ENCODE peak calls at places on chromosomes 4 and X, in six cellular contexts. One of them, this sample, is unnamed.

GRCh38 chr4:146567396-146567795 is 45.7 kb upstream of the SLC10A7 start:
- DNase-seq in tibial nerve: no peak
- DNase-seq in GM12878: no peak
- DNase-seq in uterus: no peak
- DNase-seq in adrenal gland: no peak
- DNase-seq in GM06990: no peak
- DNase-seq in this sample: peak

GRCh38 chr4:179417357-179417756 is 1975.1 kb upstream of the AGA start:
- DNase-seq in tibial nerve: no peak
- DNase-seq in adrenal gland: no peak
- DNase-seq in GM12878: no peak
- DNase-seq in GM06990: no peak
- DNase-seq in uterus: no peak
- DNase-seq in this sample: no peak

GRCh38 chr4:80075995-80076394 is 3.0 kb upstream of the ANTXR2 start:
- DNase-seq in tibial nerve: no peak
- DNase-seq in GM12878: no peak
- DNase-seq in uterus: no peak
- DNase-seq in GM06990: no peak
- DNase-seq in adrenal gland: no peak
- DNase-seq in this sample: no peak

GRCh38 chr4:67103001-67103737 is 442.1 kb downstream of the CENPC start:
- DNase-seq in uterus: no peak
- DNase-seq in GM06990: no peak
- DNase-seq in adrenal gland: no peak
- DNase-seq in GM12878: no peak
- DNase-seq in tibial nerve: no peak
- DNase-seq in this sample: no peak

GRCh38 chrX:19776753-19777152 is 110.6 kb downstream of the SH3KBP1 start:
- DNase-seq in adrenal gland: no peak
- DNase-seq in GM12878: no peak
- DNase-seq in GM06990: peak
- DNase-seq in uterus: no peak
- DNase-seq in tibial nerve: no peak
- DNase-seq in this sample: no peak

GRCh38 chr4:40212674-40213504 is 16.1 kb downstream of the RHOH start:
- DNase-seq in GM06990: no peak
- DNase-seq in adrenal gland: no peak
- DNase-seq in GM12878: no peak
- DNase-seq in tibial nerve: no peak
- DNase-seq in uterus: no peak
- DNase-seq in this sample: peak

GRCh38 chrX:1496076-1496475 is 40.9 kb downstream of the P2RY8 start:
- DNase-seq in GM12878: no peak
- DNase-seq in adrenal gland: no peak
- DNase-seq in GM06990: no peak
- DNase-seq in uterus: no peak
- DNase-seq in tibial nerve: no peak
- DNase-seq in this sample: no peak

GRCh38 chrX:127577884-127578283 is 474.3 kb downstream of the ACTRT1 start:
- DNase-seq in GM06990: no peak
- DNase-seq in uterus: no peak
- DNase-seq in tibial nerve: no peak
- DNase-seq in GM12878: no peak
- DNase-seq in adrenal gland: no peak
- DNase-seq in this sample: no peak

GRCh38 chr4:130131536-130131935 is 1035.6 kb downstream of the C4orf33 start:
- DNase-seq in GM06990: no peak
- DNase-seq in uterus: no peak
- DNase-seq in tibial nerve: no peak
- DNase-seq in GM12878: no peak
- DNase-seq in adrenal gland: no peak
- DNase-seq in this sample: no peak

GRCh38 chr4:81604683-81605082 is 133.0 kb upstream of the RASGEF1B start:
- DNase-seq in tibial nerve: no peak
- DNase-seq in GM06990: no peak
- DNase-seq in GM12878: no peak
- DNase-seq in adrenal gland: no peak
- DNase-seq in uterus: no peak
- DNase-seq in this sample: no peak

GRCh38 chr4:113012122-113012725 is 37.2 kb upstream of the ANK2 start:
- DNase-seq in GM06990: no peak
- DNase-seq in uterus: no peak
- DNase-seq in GM12878: no peak
- DNase-seq in adrenal gland: no peak
- DNase-seq in tibial nerve: no peak
- DNase-seq in this sample: no peak

GRCh38 chr4:6989331-6989923 is 53.7 kb upstream of the TADA2B start:
- DNase-seq in tibial nerve: no peak
- DNase-seq in adrenal gland: no peak
- DNase-seq in GM12878: no peak
- DNase-seq in uterus: no peak
- DNase-seq in GM06990: no peak
- DNase-seq in this sample: no peak

GRCh38 chr4:21454831-21455230 is 493.7 kb downstream of the KCNIP4 start:
- DNase-seq in adrenal gland: no peak
- DNase-seq in uterus: no peak
- DNase-seq in GM12878: no peak
- DNase-seq in GM06990: no peak
- DNase-seq in tibial nerve: no peak
- DNase-seq in this sample: no peak

GRCh38 chrX:9396930-9397329 is 67.9 kb upstream of the TBL1X start:
- DNase-seq in GM12878: no peak
- DNase-seq in GM06990: no peak
- DNase-seq in uterus: no peak
- DNase-seq in tibial nerve: no peak
- DNase-seq in adrenal gland: no peak
- DNase-seq in this sample: peak

GRCh38 chr4:185589067-185589844 is 53.9 kb upstream of the PDLIM3 start:
- DNase-seq in GM06990: no peak
- DNase-seq in uterus: peak
- DNase-seq in adrenal gland: no peak
- DNase-seq in tibial nerve: no peak
- DNase-seq in GM12878: no peak
- DNase-seq in this sample: peak

GRCh38 chrX:111387470-111387869 is 24.5 kb downstream of the DCX start:
- DNase-seq in GM12878: no peak
- DNase-seq in GM06990: no peak
- DNase-seq in uterus: no peak
- DNase-seq in adrenal gland: no peak
- DNase-seq in tibial nerve: no peak
- DNase-seq in this sample: no peak

GRCh38 chrX:47690175-47690574 is 31.2 kb upstream of the UXT start:
- DNase-seq in tibial nerve: no peak
- DNase-seq in uterus: no peak
- DNase-seq in GM12878: no peak
- DNase-seq in adrenal gland: no peak
- DNase-seq in GM06990: no peak
- DNase-seq in this sample: peak

GRCh38 chrX:136251042-136251991 is at the start of gene MAP7D3:
- DNase-seq in uterus: peak
- DNase-seq in tibial nerve: peak
- DNase-seq in adrenal gland: peak
- DNase-seq in GM06990: peak
- DNase-seq in GM12878: no peak
- DNase-seq in this sample: peak

GRCh38 chrX:2848806-2849420 is 20.2 kb downstream of the GYG2 start:
- DNase-seq in GM06990: no peak
- DNase-seq in tibial nerve: no peak
- DNase-seq in uterus: no peak
- DNase-seq in GM12878: no peak
- DNase-seq in adrenal gland: no peak
- DNase-seq in this sample: peak

GRCh38 chr4:78417603-78418002 is 134.0 kb upstream of the ANXA3 start:
- DNase-seq in tibial nerve: no peak
- DNase-seq in GM06990: no peak
- DNase-seq in uterus: no peak
- DNase-seq in GM12878: no peak
- DNase-seq in adrenal gland: no peak
- DNase-seq in this sample: no peak

GRCh38 chr4:7393491-7394183 is 41.1 kb downstream of the PSAPL1 start:
- DNase-seq in GM06990: no peak
- DNase-seq in tibial nerve: no peak
- DNase-seq in GM12878: no peak
- DNase-seq in uterus: no peak
- DNase-seq in adrenal gland: no peak
- DNase-seq in this sample: no peak

GRCh38 chr4:59540311-59540710 is 1659.8 kb upstream of the ADGRL3 start:
- DNase-seq in tibial nerve: no peak
- DNase-seq in adrenal gland: no peak
- DNase-seq in uterus: no peak
- DNase-seq in GM06990: no peak
- DNase-seq in GM12878: no peak
- DNase-seq in this sample: no peak

GRCh38 chr4:87122252-87122651 is 98.2 kb downstream of the KLHL8 start:
- DNase-seq in GM06990: no peak
- DNase-seq in adrenal gland: no peak
- DNase-seq in tibial nerve: no peak
- DNase-seq in uterus: no peak
- DNase-seq in GM12878: no peak
- DNase-seq in this sample: peak

GRCh38 chr4:135552131-135552530 is 1350.5 kb upstream of the PABPC4L start:
- DNase-seq in GM12878: no peak
- DNase-seq in tibial nerve: no peak
- DNase-seq in GM06990: no peak
- DNase-seq in uterus: no peak
- DNase-seq in adrenal gland: no peak
- DNase-seq in this sample: no peak

GRCh38 chr4:184170996-184171395 is 46.7 kb downstream of the ENPP6 start:
- DNase-seq in adrenal gland: no peak
- DNase-seq in uterus: no peak
- DNase-seq in GM12878: no peak
- DNase-seq in tibial nerve: no peak
- DNase-seq in GM06990: no peak
- DNase-seq in this sample: peak

GRCh38 chr4:45944000-45944399 is 179.9 kb downstream of the GABRG1 start:
- DNase-seq in GM06990: no peak
- DNase-seq in tibial nerve: no peak
- DNase-seq in uterus: no peak
- DNase-seq in GM12878: no peak
- DNase-seq in adrenal gland: no peak
- DNase-seq in this sample: no peak

GRCh38 chrX:16664059-16664458 is 14.1 kb downstream of the S100G start:
- DNase-seq in tibial nerve: no peak
- DNase-seq in GM12878: no peak
- DNase-seq in GM06990: no peak
- DNase-seq in adrenal gland: no peak
- DNase-seq in uterus: no peak
- DNase-seq in this sample: peak
- TF ChIP-seq CTCF in tibial nerve: no peak
- TF ChIP-seq CTCF in GM12878: no peak
- TF ChIP-seq CTCF in GM06990: no peak
- TF ChIP-seq CTCF in adrenal gland: no peak
- TF ChIP-seq CTCF in uterus: no peak
- TF ChIP-seq CTCF in this sample: peak

GRCh38 chrX:12867746-12868145 is 874 bp downstream of the TLR7 start:
- DNase-seq in tibial nerve: no peak
- DNase-seq in GM06990: no peak
- DNase-seq in adrenal gland: no peak
- DNase-seq in uterus: no peak
- DNase-seq in GM12878: no peak
- DNase-seq in this sample: no peak
- H3K4me3 ChIP-seq in tibial nerve: no peak
- H3K4me3 ChIP-seq in GM06990: peak
- H3K4me3 ChIP-seq in adrenal gland: no peak
- H3K4me3 ChIP-seq in uterus: no peak
- H3K4me3 ChIP-seq in GM12878: peak
- H3K4me3 ChIP-seq in this sample: no peak

GRCh38 chrX:39318497-39319343 is 517.5 kb downstream of the MID1IP1 start:
- DNase-seq in uterus: peak
- DNase-seq in GM06990: no peak
- DNase-seq in tibial nerve: no peak
- DNase-seq in GM12878: no peak
- DNase-seq in adrenal gland: no peak
- DNase-seq in this sample: no peak
- TF ChIP-seq CTCF in uterus: no peak
- TF ChIP-seq CTCF in GM06990: no peak
- TF ChIP-seq CTCF in tibial nerve: no peak
- TF ChIP-seq CTCF in GM12878: no peak
- TF ChIP-seq CTCF in adrenal gland: no peak
- TF ChIP-seq CTCF in this sample: no peak

DNA sequence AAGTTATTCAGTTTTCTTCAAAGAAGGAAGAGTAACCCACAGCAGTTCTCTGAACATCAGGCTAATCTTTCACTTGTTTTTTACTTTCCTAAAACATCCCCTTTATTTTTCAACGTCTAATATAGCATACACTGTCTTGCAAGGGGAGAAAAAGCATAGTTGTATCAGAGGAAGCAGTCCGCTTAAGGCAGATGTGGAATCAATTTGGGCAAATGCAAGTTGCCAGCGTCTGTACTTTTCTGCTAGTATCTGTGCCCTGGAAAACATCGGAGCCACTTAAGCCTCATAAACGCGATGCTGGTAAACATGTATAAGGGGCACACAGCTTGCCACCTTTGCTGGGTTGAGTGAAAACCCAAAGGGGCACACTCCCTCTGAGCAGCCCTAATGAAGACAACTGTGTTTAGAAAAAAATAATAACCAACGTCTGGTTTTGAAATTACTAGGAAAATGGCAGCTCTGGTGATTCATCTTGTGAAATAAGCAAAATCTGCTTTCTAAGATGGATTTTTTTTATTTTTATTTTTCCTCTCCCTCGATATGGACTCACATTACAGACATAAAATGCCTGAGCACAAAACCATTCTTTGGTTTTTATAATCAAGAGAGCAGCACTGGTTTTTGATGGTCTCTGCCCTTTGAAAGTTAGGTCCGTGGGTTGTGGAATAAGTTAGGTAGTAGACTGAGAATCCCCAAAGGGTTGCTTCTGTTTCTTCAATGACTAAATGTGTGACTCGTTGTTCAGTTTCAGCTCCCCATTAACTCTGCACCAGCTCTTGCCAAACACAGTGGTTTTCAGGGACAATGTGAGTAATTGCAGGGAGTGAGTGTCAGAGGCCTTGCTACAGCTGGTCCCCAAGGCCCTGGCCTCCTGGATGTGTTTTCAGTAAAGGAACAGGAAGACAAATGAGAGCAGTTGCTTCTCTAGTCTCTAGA is 24.5 kb downstream of the SMIM20 start:
- DNase-seq in GM06990: peak
- DNase-seq in tibial nerve: peak
- DNase-seq in uterus: no peak
- DNase-seq in GM12878: peak
- DNase-seq in adrenal gland: peak
- DNase-seq in this sample: peak
- H3K4me3 ChIP-seq in GM06990: peak
- H3K4me3 ChIP-seq in tibial nerve: no peak
- H3K4me3 ChIP-seq in uterus: no peak
- H3K4me3 ChIP-seq in GM12878: peak
- H3K4me3 ChIP-seq in adrenal gland: no peak
- H3K4me3 ChIP-seq in this sample: no peak